ENCODE peak calls at places on chromosomes 1 and 21, in four cellular contexts. One of them, this sample, is unnamed. For H3K27me3, the result is how much of the 10 kb centered on the place peaks cover.

GRCh38 chr1:175128523-175128922 is 60.9 kb downstream of the TNN start:
- DNase-seq in tibial nerve: no peak
- DNase-seq in right lobe of liver: no peak
- DNase-seq in brain microvascular endothelial cell: no peak
- DNase-seq in this sample: no peak

GRCh38 chr1:52569333-52570265 is 16.7 kb upstream of the TUT4 start:
- DNase-seq in tibial nerve: no peak
- DNase-seq in right lobe of liver: no peak
- DNase-seq in brain microvascular endothelial cell: no peak
- DNase-seq in this sample: no peak

GRCh38 chr1:207898836-207899235 is 12.1 kb downstream of the CD34 start:
- DNase-seq in tibial nerve: no peak
- DNase-seq in right lobe of liver: no peak
- DNase-seq in brain microvascular endothelial cell: no peak
- DNase-seq in this sample: no peak

GRCh38 chr1:57162607-57163235 is 196.9 kb upstream of the C8B start:
- DNase-seq in tibial nerve: no peak
- DNase-seq in right lobe of liver: peak
- DNase-seq in brain microvascular endothelial cell: no peak
- DNase-seq in this sample: no peak

GRCh38 chr21:43842742-43843141 is 22.3 kb upstream of the AGPAT3 start:
- DNase-seq in tibial nerve: no peak
- DNase-seq in right lobe of liver: no peak
- DNase-seq in brain microvascular endothelial cell: no peak
- DNase-seq in this sample: no peak

GRCh38 chr1:1205769-1206375 is 520 bp downstream of the TNFRSF18 start:
- DNase-seq in tibial nerve: no peak
- DNase-seq in right lobe of liver: peak
- DNase-seq in brain microvascular endothelial cell: no peak
- DNase-seq in this sample: no peak

GRCh38 chr1:114167226-114167625 is 13.6 kb upstream of the SYT6 start:
- DNase-seq in tibial nerve: no peak
- DNase-seq in right lobe of liver: no peak
- DNase-seq in brain microvascular endothelial cell: no peak
- DNase-seq in this sample: no peak

GRCh38 chr1:227947425-227947677 is 381 bp downstream of the WNT9A start:
- DNase-seq in tibial nerve: no peak
- DNase-seq in right lobe of liver: peak
- DNase-seq in brain microvascular endothelial cell: no peak
- DNase-seq in this sample: no peak

GRCh38 chr1:107940178-107940577 is 24.8 kb downstream of the VAV3 start:
- DNase-seq in tibial nerve: no peak
- DNase-seq in right lobe of liver: no peak
- DNase-seq in brain microvascular endothelial cell: no peak
- DNase-seq in this sample: no peak

GRCh38 chr1:65208577-65208976 is 60.6 kb downstream of the AK4 start:
- DNase-seq in tibial nerve: no peak
- DNase-seq in right lobe of liver: peak
- DNase-seq in brain microvascular endothelial cell: no peak
- DNase-seq in this sample: no peak

GRCh38 chr1:207676153-207676552 is 31.2 kb downstream of the CR1L start:
- DNase-seq in tibial nerve: no peak
- DNase-seq in right lobe of liver: no peak
- DNase-seq in brain microvascular endothelial cell: no peak
- DNase-seq in this sample: no peak

GRCh38 chr1:32899586-32900296 is 1.4 kb downstream of the TMEM54 start:
- DNase-seq in tibial nerve: no peak
- DNase-seq in right lobe of liver: no peak
- DNase-seq in brain microvascular endothelial cell: no peak
- DNase-seq in this sample: no peak

DNA sequence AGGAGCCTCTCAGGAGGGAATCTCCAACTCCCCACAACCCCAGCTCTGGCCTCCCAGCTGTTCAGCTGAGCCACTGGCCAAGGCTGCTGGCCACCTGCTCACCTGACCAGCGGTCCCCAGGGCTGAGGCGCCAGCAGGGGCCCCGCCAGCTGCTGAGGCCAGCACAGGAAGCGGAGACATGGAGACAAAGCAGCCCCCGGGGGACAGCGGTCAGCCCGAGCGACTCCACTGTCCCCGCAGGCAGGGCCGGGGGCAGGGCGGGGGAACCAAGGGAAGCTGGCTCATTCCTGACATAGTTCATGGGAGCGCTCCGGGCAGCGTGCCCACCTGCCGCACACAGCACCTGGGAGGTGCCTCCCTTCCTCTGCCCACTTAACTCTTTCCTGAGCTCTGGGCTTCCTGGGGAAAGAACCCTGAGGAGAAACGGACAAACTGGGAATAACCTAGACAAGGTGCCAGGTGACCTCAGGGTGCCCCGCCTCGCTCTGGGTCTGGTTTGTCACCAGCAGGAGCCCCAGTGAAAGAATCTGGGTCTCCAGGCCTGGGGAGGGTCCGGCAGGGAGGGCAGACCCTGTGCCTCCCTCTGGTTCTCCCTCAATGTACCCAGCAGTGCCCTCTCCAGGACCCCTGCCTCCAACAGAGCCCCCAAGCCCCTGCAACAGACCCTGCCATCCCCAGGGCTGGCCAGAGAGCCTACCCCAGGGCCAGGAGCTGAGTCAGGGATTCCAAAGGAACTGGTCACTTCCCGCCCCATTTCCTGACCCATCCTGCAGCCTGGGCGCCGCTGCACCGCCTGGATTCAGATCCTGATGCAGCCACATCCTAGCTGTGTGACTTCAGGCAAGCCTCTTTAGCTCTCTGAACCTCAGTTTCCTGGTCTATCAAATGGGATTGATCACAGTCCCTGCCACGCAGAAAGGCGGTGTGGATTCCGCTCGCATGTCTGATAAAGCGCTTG is 10.6 kb downstream of the EPHA2 start:
- DNase-seq in tibial nerve: no peak
- DNase-seq in right lobe of liver: peak
- DNase-seq in brain microvascular endothelial cell: peak
- DNase-seq in this sample: no peak
- H3K4me3 ChIP-seq in tibial nerve: peak
- H3K4me3 ChIP-seq in right lobe of liver: peak
- H3K4me3 ChIP-seq in brain microvascular endothelial cell: peak
- H3K4me3 ChIP-seq in this sample: peak

GRCh38 chr1:157176016-157176415 is 37.8 kb upstream of the ETV3 start:
- DNase-seq in tibial nerve: no peak
- DNase-seq in right lobe of liver: no peak
- DNase-seq in brain microvascular endothelial cell: no peak
- DNase-seq in this sample: no peak
- H3K27me3 ChIP-seq in tibial nerve: under half
- H3K27me3 ChIP-seq in right lobe of liver: under half
- H3K27me3 ChIP-seq in brain microvascular endothelial cell: under half
- H3K27me3 ChIP-seq in this sample: under half

GRCh38 chr1:236823559-236823958 is 28.5 kb downstream of the MTR start:
- DNase-seq in tibial nerve: no peak
- DNase-seq in right lobe of liver: no peak
- DNase-seq in brain microvascular endothelial cell: no peak
- DNase-seq in this sample: no peak
- H3K4me3 ChIP-seq in tibial nerve: no peak
- H3K4me3 ChIP-seq in right lobe of liver: no peak
- H3K4me3 ChIP-seq in brain microvascular endothelial cell: no peak
- H3K4me3 ChIP-seq in this sample: no peak

DNA sequence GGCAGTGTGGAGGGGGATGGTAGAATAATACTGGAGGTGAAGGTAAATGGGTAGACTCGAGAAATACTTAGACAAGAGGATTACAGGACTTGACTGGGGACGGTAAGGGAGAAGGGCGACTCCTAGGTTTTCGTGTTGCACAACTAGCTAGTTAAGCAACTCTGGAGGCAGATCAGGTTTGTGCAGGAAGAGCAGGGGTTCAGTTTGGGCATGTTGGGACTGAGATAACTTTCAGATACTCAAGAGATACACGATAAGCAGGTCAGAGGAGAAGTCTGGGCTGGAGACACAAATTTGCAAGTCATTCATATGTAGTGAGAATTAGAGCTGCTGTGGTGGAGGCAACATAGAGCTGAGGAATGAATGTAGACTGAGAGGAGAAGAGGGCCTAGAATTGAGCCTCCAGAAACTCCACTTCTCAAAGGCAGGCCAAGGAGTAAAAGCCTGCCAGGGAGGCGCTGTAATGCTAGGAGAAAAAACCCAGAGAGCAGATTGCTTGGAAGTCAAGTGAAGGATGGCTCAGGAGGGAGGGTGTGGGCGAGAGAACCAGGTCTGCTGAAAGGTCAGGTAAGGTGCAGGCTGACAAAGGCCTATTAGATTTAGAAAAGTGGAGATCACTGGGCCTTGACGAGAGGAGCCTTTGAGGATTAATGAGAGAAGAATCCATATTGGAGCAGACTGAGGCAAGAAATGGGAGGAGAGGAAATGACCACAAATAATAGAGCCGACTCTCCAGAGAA is 20.8 kb downstream of the MAB21L3 start:
- DNase-seq in tibial nerve: no peak
- DNase-seq in right lobe of liver: no peak
- DNase-seq in brain microvascular endothelial cell: no peak
- DNase-seq in this sample: no peak
- H3K27me3 ChIP-seq in tibial nerve: under half
- H3K27me3 ChIP-seq in right lobe of liver: under half
- H3K27me3 ChIP-seq in brain microvascular endothelial cell: under half
- H3K27me3 ChIP-seq in this sample: under half

This sample was measured in A673.